ENCODE peak calls at places on chromosomes 5 and 9, in eight cellular contexts. U is T-helper 9 cell, R is cardiac muscle cell, D is type B pancreatic cell, X is Right ventricle myocardium superior, J is prostate gland, Q is NCI-H1092 treated with DMSO at 0.1 percent for 48 hours, V is right atrium auricular region. L is an unnamed sample.

GRCh38 chr9:112841261-112841660 is 49.4 kb downstream of the SLC46A2 start:
- DNase-seq in V (no peak), R (no peak), U (no peak), J (no peak), X (no peak), Q (no peak), D (no peak), L (no peak)

GRCh38 chr9:16105576-16105975 is 552.7 kb downstream of the CCDC171 start:
- DNase-seq in D (no peak), Q (no peak), X (no peak), V (no peak), U (no peak), R (no peak), J (no peak), L (no peak)

GRCh38 chr5:132771559-132771998 is 5.5 kb downstream of the SEPTIN8 start:
- DNase-seq in U (no peak), D (no peak), Q (no peak), X (peak; percentile 72), V (peak; percentile 74), J (no peak), R (peak; percentile 86), L (no peak)

GRCh38 chr5:5044240-5044840 is 95.8 kb upstream of the ADAMTS16 start:
- DNase-seq in D (no peak), U (no peak), R (no peak), X (no peak), J (no peak), Q (no peak), V (no peak), L (no peak)

GRCh38 chr9:79617395-79617794 is 45.6 kb downstream of the TLE4 start:
- DNase-seq in U (no peak), V (peak; percentile 69), J (no peak), X (no peak), Q (no peak), R (no peak), D (no peak), L (no peak)

GRCh38 chr9:31137850-31138160 is 1246.6 kb upstream of the ACO1 start:
- DNase-seq in V (no peak), Q (no peak), D (no peak), R (no peak), J (no peak), X (no peak), U (no peak), L (no peak)

GRCh38 chr9:127923771-127924170 is 6.8 kb downstream of the PIP5KL1 start:
- DNase-seq in R (no peak), U (no peak), V (no peak), D (no peak), X (no peak), Q (no peak), J (no peak), L (no peak)

GRCh38 chr5:74539986-74540385 is 100.5 kb downstream of the ENC1 start:
- DNase-seq in J (no peak), R (no peak), U (no peak), X (no peak), Q (no peak), V (no peak), D (no peak), L (peak; percentile 73)

GRCh38 chr5:123285122-123286011 is 137.8 kb downstream of the CEP120 start:
- DNase-seq in X (peak; percentile 42), V (no peak), D (no peak), Q (no peak), J (no peak), R (peak; percentile 65), U (no peak), L (no peak)

GRCh38 chr5:172641359-172642045 is 439 bp downstream of the NEURL1B start:
- DNase-seq in V (no peak), X (no peak), J (no peak), U (no peak), R (peak; percentile 54), D (no peak), Q (peak; percentile 29), L (no peak)

GRCh38 chr5:143437666-143438273 is 34.3 kb upstream of the NR3C1 start:
- DNase-seq in U (no peak), J (no peak), Q (no peak), X (no peak), R (no peak), V (no peak), D (no peak), L (no peak)

GRCh38 chr5:95709967-95710650 is 21.0 kb upstream of the RHOBTB3 start:
- DNase-seq in R (peak; percentile 90), J (no peak), D (no peak), Q (no peak), U (no peak), V (no peak), X (peak; percentile 53), L (no peak)

GRCh38 chr5:59001716-59002115 is 418.8 kb downstream of the RAB3C start:
- DNase-seq in D (no peak), X (no peak), J (no peak), R (no peak), Q (no peak), U (no peak), V (no peak), L (no peak)

GRCh38 chr5:135223891-135224625 is 175.0 kb downstream of the MACROH2A1 start:
- DNase-seq in U (no peak), X (no peak), Q (no peak), J (no peak), V (peak; percentile 53), R (no peak), D (peak; percentile 29), L (no peak)

GRCh38 chr9:37984672-37985611 is 81.0 kb upstream of the SLC25A51 start:
- DNase-seq in X (peak; percentile 62), V (no peak), U (no peak), J (no peak), D (no peak), R (no peak), Q (peak; percentile 77), L (no peak)

GRCh38 chr5:159921721-159922120 is 5.4 kb downstream of the ADRA1B start:
- DNase-seq in D (no peak), V (no peak), J (no peak), U (no peak), X (no peak), R (no peak), Q (no peak), L (no peak)

GRCh38 chr5:431001-431710 is 11.8 kb upstream of the EXOC3 start:
- DNase-seq in U (no peak), D (no peak), R (peak; percentile 74), V (no peak), J (no peak), Q (no peak), X (peak; percentile 63), L (no peak)

GRCh38 chr5:1444361-1445189 is 665 bp downstream of the SLC6A3 start:
- DNase-seq in X (peak; percentile 38), J (no peak), U (no peak), D (peak; percentile 64), Q (no peak), R (no peak), V (no peak), L (no peak)

GRCh38 chr5:219492-219891 is 1.4 kb downstream of the SDHA start:
- DNase-seq in V (no peak), Q (no peak), U (peak; percentile 4), R (peak; percentile 26), X (no peak), J (no peak), D (no peak), L (no peak)

GRCh38 chr5:96264047-96264446 is 169.0 kb downstream of the PCSK1 start:
- DNase-seq in Q (no peak), R (no peak), X (no peak), V (no peak), J (no peak), U (no peak), D (no peak), L (no peak)

GRCh38 chr5:72829707-72830106 is 13.2 kb downstream of the TNPO1 start:
- DNase-seq in D (no peak), Q (no peak), V (no peak), U (no peak), R (no peak), J (no peak), X (no peak), L (no peak)

GRCh38 chr9:127130661-127131538 is 8.5 kb upstream of the ANGPTL2 start:
- DNase-seq in V (peak; percentile 86), D (no peak), X (peak; percentile 74), Q (peak; percentile 71), R (no peak), U (no peak), J (no peak), L (no peak)

GRCh38 chr5:1332461-1333001 is 12.4 kb downstream of the CLPTM1L start:
- DNase-seq in Q (no peak), X (no peak), J (no peak), D (no peak), U (no peak), V (no peak), R (peak; percentile 30), L (no peak)

GRCh38 chr9:111527347-111527746 is 2.4 kb downstream of the ZNF483 start:
- DNase-seq in D (no peak), V (no peak), J (no peak), U (no peak), X (no peak), Q (no peak), R (no peak), L (no peak)

GRCh38 chr5:172801184-172801671 is 30.2 kb upstream of the DUSP1 start:
- DNase-seq in V (peak; percentile 76), Q (no peak), D (no peak), J (no peak), R (no peak), U (no peak), X (no peak), L (no peak)

L was measured in LNCaP clone FGC.